ENCODE peak calls at places on chromosomes 13 and 19, in ten cellular contexts. C, I, X, D, A, E, J, V, B and Y are unnamed samples.

GRCh38 chr19:53624776-53625540 is 6.8 kb upstream of the DPRX start:
- DNase-seq in C (no peak), I (no peak), X (no peak), D (no peak), A (no peak), E (no peak), J (no peak), V (no peak), B (no peak), Y (no peak)

GRCh38 chr19:42154471-42155323 is 22.5 kb upstream of the POU2F2 start:
- DNase-seq in C (no peak), I (no peak), X (no peak), D (no peak), A (no peak), E (no peak), J (no peak), V (no peak), B (no peak), Y (no peak)

GRCh38 chr13:42892760-42893159 is 99.3 kb downstream of the EPSTI1 start:
- DNase-seq in C (no peak), I (no peak), X (no peak), D (no peak), A (no peak), E (no peak), J (peak), V (no peak), B (no peak), Y (no peak)

GRCh38 chr13:73090116-73090811 is 31.5 kb downstream of the KLF5 start:
- DNase-seq in C (peak), I (peak), X (no peak), D (no peak), A (no peak), E (no peak), J (peak), V (no peak), B (peak), Y (no peak)

GRCh38 chr13:111121421-111121820 is 6.3 kb downstream of the ARHGEF7 start:
- DNase-seq in C (no peak), I (no peak), X (no peak), D (no peak), A (no peak), E (no peak), J (no peak), V (no peak), B (no peak), Y (no peak)

GRCh38 chr13:48653074-48654054 is at the start of gene CYSLTR2:
- DNase-seq in C (no peak), I (no peak), X (no peak), D (no peak), A (no peak), E (no peak), J (peak), V (peak), B (peak), Y (no peak)

GRCh38 chr13:41017744-41018582 is 1.2 kb downstream of the ELF1 start:
- DNase-seq in C (no peak), I (no peak), X (no peak), D (no peak), A (no peak), E (no peak), J (no peak), V (no peak), B (no peak), Y (peak)

GRCh38 chr13:111622051-111622531 is 301.6 kb downstream of the TEX29 start:
- DNase-seq in C (no peak), I (no peak), X (no peak), D (no peak), A (no peak), E (no peak), J (no peak), V (no peak), B (no peak), Y (no peak)

GRCh38 chr13:33073338-33073737 is 57.1 kb downstream of the KL start:
- DNase-seq in C (no peak), I (no peak), X (no peak), D (no peak), A (no peak), E (no peak), J (no peak), V (no peak), B (no peak), Y (no peak)